ENCODE peak calls at places on chromosome 16, in eight cellular contexts. One of them, this sample, is unnamed.

GRCh38 chr16:23171234-23171948 is 11.2 kb upstream of the SCNN1G start:
- DNase-seq in H9: no peak
- DNase-seq in neuronal stem cell: no peak
- DNase-seq in ACHN: no peak
- DNase-seq in fibroblast of pulmonary artery: no peak
- DNase-seq in stimulated activated CD8-positive, alpha-beta memory T cell treated with anti-CD3 and anti-CD28 coated beads, Interleukin-7, amount 100 ng/mL, for 48 hours: no peak
- DNase-seq in central memory CD4-positive, alpha-beta T cell: no peak
- DNase-seq in choroid plexus epithelial cell: no peak
- DNase-seq in this sample: no peak

GRCh38 chr16:89191033-89191900 is 9.1 kb downstream of the SLC22A31 start:
- DNase-seq in H9: peak
- DNase-seq in ACHN: no peak
- DNase-seq in stimulated activated CD8-positive, alpha-beta memory T cell treated with anti-CD3 and anti-CD28 coated beads, Interleukin-7, amount 100 ng/mL, for 48 hours: no peak
- DNase-seq in fibroblast of pulmonary artery: no peak
- DNase-seq in central memory CD4-positive, alpha-beta T cell: no peak
- DNase-seq in choroid plexus epithelial cell: no peak
- DNase-seq in neuronal stem cell: no peak
- DNase-seq in this sample: no peak

GRCh38 chr16:81708459-81709368 is 70.4 kb upstream of the PLCG2 start:
- DNase-seq in neuronal stem cell: no peak
- DNase-seq in stimulated activated CD8-positive, alpha-beta memory T cell treated with anti-CD3 and anti-CD28 coated beads, Interleukin-7, amount 100 ng/mL, for 48 hours: no peak
- DNase-seq in ACHN: no peak
- DNase-seq in central memory CD4-positive, alpha-beta T cell: no peak
- DNase-seq in H9: no peak
- DNase-seq in choroid plexus epithelial cell: no peak
- DNase-seq in fibroblast of pulmonary artery: no peak
- DNase-seq in this sample: peak

GRCh38 chr16:69340095-69340644 is 598 bp downstream of the NIP7 start:
- DNase-seq in ACHN: no peak
- DNase-seq in central memory CD4-positive, alpha-beta T cell: no peak
- DNase-seq in choroid plexus epithelial cell: peak
- DNase-seq in neuronal stem cell: no peak
- DNase-seq in fibroblast of pulmonary artery: peak
- DNase-seq in H9: no peak
- DNase-seq in stimulated activated CD8-positive, alpha-beta memory T cell treated with anti-CD3 and anti-CD28 coated beads, Interleukin-7, amount 100 ng/mL, for 48 hours: no peak
- DNase-seq in this sample: no peak

GRCh38 chr16:78206623-78207223 is 107.3 kb downstream of the WWOX start:
- DNase-seq in fibroblast of pulmonary artery: no peak
- DNase-seq in neuronal stem cell: no peak
- DNase-seq in central memory CD4-positive, alpha-beta T cell: no peak
- DNase-seq in choroid plexus epithelial cell: no peak
- DNase-seq in stimulated activated CD8-positive, alpha-beta memory T cell treated with anti-CD3 and anti-CD28 coated beads, Interleukin-7, amount 100 ng/mL, for 48 hours: no peak
- DNase-seq in ACHN: no peak
- DNase-seq in H9: no peak
- DNase-seq in this sample: no peak

GRCh38 chr16:23424292-23424958 is 28.6 kb downstream of the COG7 start:
- DNase-seq in neuronal stem cell: no peak
- DNase-seq in choroid plexus epithelial cell: no peak
- DNase-seq in ACHN: no peak
- DNase-seq in central memory CD4-positive, alpha-beta T cell: no peak
- DNase-seq in stimulated activated CD8-positive, alpha-beta memory T cell treated with anti-CD3 and anti-CD28 coated beads, Interleukin-7, amount 100 ng/mL, for 48 hours: no peak
- DNase-seq in H9: no peak
- DNase-seq in fibroblast of pulmonary artery: no peak
- DNase-seq in this sample: peak

GRCh38 chr16:66547101-66547989 is 2.6 kb downstream of the TK2 start:
- DNase-seq in ACHN: no peak
- DNase-seq in neuronal stem cell: no peak
- DNase-seq in stimulated activated CD8-positive, alpha-beta memory T cell treated with anti-CD3 and anti-CD28 coated beads, Interleukin-7, amount 100 ng/mL, for 48 hours: no peak
- DNase-seq in central memory CD4-positive, alpha-beta T cell: no peak
- DNase-seq in fibroblast of pulmonary artery: no peak
- DNase-seq in H9: no peak
- DNase-seq in choroid plexus epithelial cell: no peak
- DNase-seq in this sample: no peak

GRCh38 chr16:70678898-70679652 is 6.8 kb downstream of the MTSS2 start:
- DNase-seq in neuronal stem cell: no peak
- DNase-seq in central memory CD4-positive, alpha-beta T cell: no peak
- DNase-seq in ACHN: no peak
- DNase-seq in H9: no peak
- DNase-seq in stimulated activated CD8-positive, alpha-beta memory T cell treated with anti-CD3 and anti-CD28 coated beads, Interleukin-7, amount 100 ng/mL, for 48 hours: no peak
- DNase-seq in choroid plexus epithelial cell: no peak
- DNase-seq in fibroblast of pulmonary artery: no peak
- DNase-seq in this sample: no peak

GRCh38 chr16:31113420-31114124 is 3.9 kb upstream of the KAT8 start:
- DNase-seq in ACHN: peak
- DNase-seq in stimulated activated CD8-positive, alpha-beta memory T cell treated with anti-CD3 and anti-CD28 coated beads, Interleukin-7, amount 100 ng/mL, for 48 hours: no peak
- DNase-seq in fibroblast of pulmonary artery: no peak
- DNase-seq in choroid plexus epithelial cell: no peak
- DNase-seq in neuronal stem cell: no peak
- DNase-seq in central memory CD4-positive, alpha-beta T cell: no peak
- DNase-seq in H9: no peak
- DNase-seq in this sample: no peak

GRCh38 chr16:3171855-3172593 is 16.0 kb upstream of the OR1F1 start:
- DNase-seq in central memory CD4-positive, alpha-beta T cell: peak
- DNase-seq in neuronal stem cell: no peak
- DNase-seq in stimulated activated CD8-positive, alpha-beta memory T cell treated with anti-CD3 and anti-CD28 coated beads, Interleukin-7, amount 100 ng/mL, for 48 hours: peak
- DNase-seq in choroid plexus epithelial cell: peak
- DNase-seq in H9: peak
- DNase-seq in fibroblast of pulmonary artery: no peak
- DNase-seq in ACHN: peak
- DNase-seq in this sample: peak

GRCh38 chr16:66008136-66008535 is 358.4 kb upstream of the CDH5 start:
- DNase-seq in H9: no peak
- DNase-seq in fibroblast of pulmonary artery: no peak
- DNase-seq in central memory CD4-positive, alpha-beta T cell: no peak
- DNase-seq in stimulated activated CD8-positive, alpha-beta memory T cell treated with anti-CD3 and anti-CD28 coated beads, Interleukin-7, amount 100 ng/mL, for 48 hours: no peak
- DNase-seq in ACHN: no peak
- DNase-seq in choroid plexus epithelial cell: peak
- DNase-seq in neuronal stem cell: no peak
- DNase-seq in this sample: no peak

GRCh38 chr16:70380205-70380918 is 33.7 kb downstream of the DDX19A start:
- DNase-seq in choroid plexus epithelial cell: peak
- DNase-seq in ACHN: peak
- DNase-seq in fibroblast of pulmonary artery: peak
- DNase-seq in neuronal stem cell: peak
- DNase-seq in central memory CD4-positive, alpha-beta T cell: peak
- DNase-seq in stimulated activated CD8-positive, alpha-beta memory T cell treated with anti-CD3 and anti-CD28 coated beads, Interleukin-7, amount 100 ng/mL, for 48 hours: peak
- DNase-seq in H9: peak
- DNase-seq in this sample: peak

This sample was measured in A549.